ENCODE peak calls at places on chromosome 4, in nine cellular contexts. One of them, this sample, is unnamed.
A peak's percentile ranks its signal among the peaks of the same experiment; 100 is the strongest.

GRCh38 chr4:123408471-123409084 is 12.0 kb downstream of the SPRY1 start:
- DNase-seq in PC-9: no peak
- DNase-seq in left ventricle myocardium inferior: no peak
- DNase-seq in astrocyte of the spinal cord: no peak
- DNase-seq in thoracic aorta: no peak
- DNase-seq in OCI-LY7: no peak
- DNase-seq in brain microvascular endothelial cell: no peak
- DNase-seq in foreskin fibroblast: no peak
- DNase-seq in pancreas: no peak
- DNase-seq in this sample: no peak

GRCh38 chr4:183029365-183029764 is 69.7 kb upstream of the WWC2 start:
- DNase-seq in PC-9: no peak
- DNase-seq in left ventricle myocardium inferior: no peak
- DNase-seq in astrocyte of the spinal cord: no peak
- DNase-seq in thoracic aorta: no peak
- DNase-seq in OCI-LY7: no peak
- DNase-seq in brain microvascular endothelial cell: no peak
- DNase-seq in foreskin fibroblast: no peak
- DNase-seq in pancreas: no peak
- DNase-seq in this sample: no peak

GRCh38 chr4:25863347-25863784 is 578 bp upstream of the SEL1L3 start:
- DNase-seq in PC-9: no peak
- DNase-seq in left ventricle myocardium inferior: no peak
- DNase-seq in astrocyte of the spinal cord: no peak
- DNase-seq in thoracic aorta: no peak
- DNase-seq in OCI-LY7: peak; percentile 54
- DNase-seq in brain microvascular endothelial cell: no peak
- DNase-seq in foreskin fibroblast: no peak
- DNase-seq in pancreas: peak; percentile 89
- DNase-seq in this sample: no peak

GRCh38 chr4:168451744-168452394 is 28.4 kb downstream of the DDX60L start:
- DNase-seq in PC-9: peak; percentile 64
- DNase-seq in left ventricle myocardium inferior: no peak
- DNase-seq in astrocyte of the spinal cord: peak; percentile 70
- DNase-seq in thoracic aorta: no peak
- DNase-seq in OCI-LY7: no peak
- DNase-seq in brain microvascular endothelial cell: peak; percentile 79
- DNase-seq in foreskin fibroblast: peak; percentile 71
- DNase-seq in pancreas: no peak
- DNase-seq in this sample: peak; percentile 1

GRCh38 chr4:135533053-135533452 is 1331.5 kb upstream of the PABPC4L start:
- DNase-seq in PC-9: no peak
- DNase-seq in left ventricle myocardium inferior: no peak
- DNase-seq in astrocyte of the spinal cord: no peak
- DNase-seq in thoracic aorta: no peak
- DNase-seq in OCI-LY7: no peak
- DNase-seq in brain microvascular endothelial cell: no peak
- DNase-seq in foreskin fibroblast: no peak
- DNase-seq in pancreas: no peak
- DNase-seq in this sample: no peak

GRCh38 chr4:15832523-15833451 is 54.7 kb downstream of the CD38 start:
- DNase-seq in PC-9: no peak
- DNase-seq in left ventricle myocardium inferior: no peak
- DNase-seq in astrocyte of the spinal cord: no peak
- DNase-seq in thoracic aorta: no peak
- DNase-seq in OCI-LY7: no peak
- DNase-seq in brain microvascular endothelial cell: no peak
- DNase-seq in foreskin fibroblast: no peak
- DNase-seq in pancreas: no peak
- DNase-seq in this sample: no peak

GRCh38 chr4:96293806-96294205 is 453.9 kb downstream of the PDHA2 start:
- DNase-seq in PC-9: no peak
- DNase-seq in left ventricle myocardium inferior: no peak
- DNase-seq in astrocyte of the spinal cord: no peak
- DNase-seq in thoracic aorta: no peak
- DNase-seq in OCI-LY7: no peak
- DNase-seq in brain microvascular endothelial cell: peak; percentile 27
- DNase-seq in foreskin fibroblast: no peak
- DNase-seq in pancreas: no peak
- DNase-seq in this sample: no peak

GRCh38 chr4:37876156-37876555 is 14.7 kb upstream of the TBC1D1 start:
- DNase-seq in PC-9: no peak
- DNase-seq in left ventricle myocardium inferior: no peak
- DNase-seq in astrocyte of the spinal cord: no peak
- DNase-seq in thoracic aorta: no peak
- DNase-seq in OCI-LY7: no peak
- DNase-seq in brain microvascular endothelial cell: no peak
- DNase-seq in foreskin fibroblast: no peak
- DNase-seq in pancreas: no peak
- DNase-seq in this sample: no peak

GRCh38 chr4:1682860-1683259 is 1.3 kb downstream of the FAM53A start:
- DNase-seq in PC-9: no peak
- DNase-seq in left ventricle myocardium inferior: no peak
- DNase-seq in astrocyte of the spinal cord: no peak
- DNase-seq in thoracic aorta: no peak
- DNase-seq in OCI-LY7: no peak
- DNase-seq in brain microvascular endothelial cell: no peak
- DNase-seq in foreskin fibroblast: no peak
- DNase-seq in pancreas: no peak
- DNase-seq in this sample: no peak

GRCh38 chr4:185504098-185505047 is 30.9 kb downstream of the PDLIM3 start:
- DNase-seq in PC-9: no peak
- DNase-seq in left ventricle myocardium inferior: peak; percentile 83
- DNase-seq in astrocyte of the spinal cord: peak; percentile 33
- DNase-seq in thoracic aorta: peak; percentile 28
- DNase-seq in OCI-LY7: no peak
- DNase-seq in brain microvascular endothelial cell: peak; percentile 75
- DNase-seq in foreskin fibroblast: peak; percentile 45
- DNase-seq in pancreas: no peak
- DNase-seq in this sample: no peak

GRCh38 chr4:125266901-125267601 is 47.7 kb upstream of the FAT4 start:
- DNase-seq in PC-9: no peak
- DNase-seq in left ventricle myocardium inferior: no peak
- DNase-seq in astrocyte of the spinal cord: peak; percentile 67
- DNase-seq in thoracic aorta: no peak
- DNase-seq in OCI-LY7: no peak
- DNase-seq in brain microvascular endothelial cell: peak; percentile 64
- DNase-seq in foreskin fibroblast: peak; percentile 77
- DNase-seq in pancreas: no peak
- DNase-seq in this sample: no peak

GRCh38 chr4:159191989-159192388 is 89.1 kb downstream of the RAPGEF2 start:
- DNase-seq in PC-9: peak; percentile 49
- DNase-seq in left ventricle myocardium inferior: no peak
- DNase-seq in astrocyte of the spinal cord: peak; percentile 70
- DNase-seq in thoracic aorta: no peak
- DNase-seq in OCI-LY7: peak; percentile 25
- DNase-seq in brain microvascular endothelial cell: peak; percentile 68
- DNase-seq in foreskin fibroblast: peak; percentile 34
- DNase-seq in pancreas: no peak
- DNase-seq in this sample: peak; percentile 24
- TF ChIP-seq CTCF in PC-9: peak; percentile 34
- TF ChIP-seq CTCF in left ventricle myocardium inferior: peak; percentile 33
- TF ChIP-seq CTCF in astrocyte of the spinal cord: peak; percentile 60
- TF ChIP-seq CTCF in thoracic aorta: no peak
- TF ChIP-seq CTCF in OCI-LY7: peak; percentile 70
- TF ChIP-seq CTCF in brain microvascular endothelial cell: peak; percentile 73
- TF ChIP-seq CTCF in foreskin fibroblast: peak; percentile 42
- TF ChIP-seq CTCF in pancreas: no peak
- TF ChIP-seq CTCF in this sample: peak; percentile 42

GRCh38 chr4:143559757-143560147 is 46.2 kb downstream of the SMARCA5 start:
- DNase-seq in PC-9: no peak
- DNase-seq in left ventricle myocardium inferior: no peak
- DNase-seq in astrocyte of the spinal cord: no peak
- DNase-seq in thoracic aorta: no peak
- DNase-seq in OCI-LY7: no peak
- DNase-seq in brain microvascular endothelial cell: no peak
- DNase-seq in foreskin fibroblast: no peak
- DNase-seq in pancreas: no peak
- DNase-seq in this sample: no peak

GRCh38 chr4:143558823-143559756 is 45.6 kb downstream of the SMARCA5 start:
- DNase-seq in PC-9: peak; percentile 67
- DNase-seq in left ventricle myocardium inferior: peak; percentile 54
- DNase-seq in astrocyte of the spinal cord: peak; percentile 68
- DNase-seq in thoracic aorta: no peak
- DNase-seq in OCI-LY7: peak; percentile 38
- DNase-seq in brain microvascular endothelial cell: peak; percentile 24
- DNase-seq in foreskin fibroblast: peak; percentile 41
- DNase-seq in pancreas: peak; percentile 86
- DNase-seq in this sample: peak; percentile 24

GRCh38 chr4:143564472-143564871 is 51.0 kb downstream of the SMARCA5 start:
- DNase-seq in PC-9: no peak
- DNase-seq in left ventricle myocardium inferior: no peak
- DNase-seq in astrocyte of the spinal cord: no peak
- DNase-seq in thoracic aorta: no peak
- DNase-seq in OCI-LY7: no peak
- DNase-seq in brain microvascular endothelial cell: no peak
- DNase-seq in foreskin fibroblast: no peak
- DNase-seq in pancreas: no peak
- DNase-seq in this sample: no peak
- H3K4me3 ChIP-seq in PC-9: no peak overlapping the region
- H3K4me3 ChIP-seq in left ventricle myocardium inferior: no peak overlapping the region
- H3K4me3 ChIP-seq in astrocyte of the spinal cord: no peak overlapping the region
- H3K4me3 ChIP-seq in thoracic aorta: no peak overlapping the region
- H3K4me3 ChIP-seq in OCI-LY7: no peak overlapping the region
- H3K4me3 ChIP-seq in brain microvascular endothelial cell: no peak overlapping the region
- H3K4me3 ChIP-seq in foreskin fibroblast: no peak overlapping the region
- H3K4me3 ChIP-seq in pancreas: no peak overlapping the region
- H3K4me3 ChIP-seq in this sample: no peak overlapping the region

GRCh38 chr4:189096717-189097116 is 844.0 kb upstream of the FRG1 start:
- DNase-seq in PC-9: no peak
- DNase-seq in left ventricle myocardium inferior: no peak
- DNase-seq in astrocyte of the spinal cord: no peak
- DNase-seq in thoracic aorta: no peak
- DNase-seq in OCI-LY7: no peak
- DNase-seq in brain microvascular endothelial cell: no peak
- DNase-seq in foreskin fibroblast: no peak
- DNase-seq in pancreas: no peak
- DNase-seq in this sample: no peak
- TF ChIP-seq CTCF in PC-9: no peak
- TF ChIP-seq CTCF in left ventricle myocardium inferior: no peak
- TF ChIP-seq CTCF in astrocyte of the spinal cord: no peak
- TF ChIP-seq CTCF in thoracic aorta: no peak
- TF ChIP-seq CTCF in OCI-LY7: peak; percentile 35
- TF ChIP-seq CTCF in brain microvascular endothelial cell: peak; percentile 13
- TF ChIP-seq CTCF in foreskin fibroblast: no peak
- TF ChIP-seq CTCF in pancreas: no peak
- TF ChIP-seq CTCF in this sample: no peak

GRCh38 chr4:6199344-6199921 is 916 bp downstream of the JAKMIP1 start:
- DNase-seq in PC-9: no peak
- DNase-seq in left ventricle myocardium inferior: no peak
- DNase-seq in astrocyte of the spinal cord: peak; percentile 20
- DNase-seq in thoracic aorta: no peak
- DNase-seq in OCI-LY7: no peak
- DNase-seq in brain microvascular endothelial cell: no peak
- DNase-seq in foreskin fibroblast: no peak
- DNase-seq in pancreas: no peak
- DNase-seq in this sample: no peak
- H3K4me3 ChIP-seq in PC-9: no peak overlapping the region
- H3K4me3 ChIP-seq in left ventricle myocardium inferior: peak overlapping the region; percentile 67
- H3K4me3 ChIP-seq in astrocyte of the spinal cord: no peak overlapping the region
- H3K4me3 ChIP-seq in thoracic aorta: peak overlapping the region; percentile 70
- H3K4me3 ChIP-seq in OCI-LY7: peak overlapping the region; percentile 83
- H3K4me3 ChIP-seq in brain microvascular endothelial cell: no peak overlapping the region
- H3K4me3 ChIP-seq in foreskin fibroblast: no peak overlapping the region
- H3K4me3 ChIP-seq in pancreas: no peak overlapping the region
- H3K4me3 ChIP-seq in this sample: no peak overlapping the region

This sample was measured in astrocyte of the cerebellum.